ENCODE peak calls at places on chromosomes 4 and X, in nine cellular contexts. A is IMR-90, O is epithelial cell of proximal tubule, G is MCF 10A, E is psoas muscle, V is H9, F is brain microvascular endothelial cell, L is activated B cell treated with CpG ODN at 0.5 μM for 24 hours, Y is uterus. X is an unnamed sample.

GRCh38 chr4:63578383-63578782 is 830.9 kb downstream of the TECRL start:
- DNase-seq in A (no peak), O (no peak), G (no peak), E (no peak), V (no peak), F (no peak), L (no peak), Y (no peak), X (no peak)

GRCh38 chr4:7390906-7391636 is 43.7 kb downstream of the PSAPL1 start:
- DNase-seq in A (no peak), O (no peak), G (no peak), E (no peak), V (peak), F (no peak), L (no peak), Y (no peak), X (no peak)

GRCh38 chr4:116215622-116216021 is 869.8 kb downstream of the TRAM1L1 start:
- DNase-seq in A (no peak), O (no peak), G (no peak), E (no peak), V (no peak), F (no peak), L (no peak), Y (no peak), X (no peak)

GRCh38 chr4:23909671-23910070 is 19.8 kb upstream of the PPARGC1A start:
- DNase-seq in A (no peak), O (no peak), G (no peak), E (no peak), V (no peak), F (no peak), L (no peak), Y (no peak), X (no peak)

GRCh38 chrX:107135076-107135964 is 16.7 kb upstream of the RBM41 start:
- DNase-seq in A (peak), O (peak), G (peak), E (no peak), V (no peak), F (peak), L (no peak), Y (no peak), X (no peak)

GRCh38 chr4:88017516-88018302 is 10.3 kb downstream of the PKD2 start:
- DNase-seq in A (peak), O (peak), G (peak), E (no peak), V (no peak), F (peak), L (no peak), Y (peak), X (no peak)

GRCh38 chr4:14562901-14563300 is 439.4 kb upstream of the CPEB2 start:
- DNase-seq in A (no peak), O (no peak), G (no peak), E (no peak), V (no peak), F (no peak), L (no peak), Y (no peak), X (no peak)

GRCh38 chr4:82201805-82202636 is 171.8 kb downstream of the HNRNPD start:
- DNase-seq in A (peak), O (no peak), G (peak), E (no peak), V (peak), F (peak), L (no peak), Y (no peak), X (no peak)

GRCh38 chrX:123745511-123745910 is 12.7 kb upstream of the THOC2 start:
- DNase-seq in A (no peak), O (no peak), G (no peak), E (no peak), V (no peak), F (no peak), L (no peak), Y (no peak), X (no peak)

GRCh38 chr4:8781641-8782040 is 90.0 kb downstream of the HMX1 start:
- DNase-seq in A (no peak), O (no peak), G (no peak), E (no peak), V (no peak), F (no peak), L (no peak), Y (no peak), X (no peak)

GRCh38 chrX:2908125-2908685 is 20.9 kb downstream of the ARSD start:
- DNase-seq in A (no peak), O (no peak), G (no peak), E (no peak), V (no peak), F (no peak), L (no peak), Y (no peak), X (no peak)

GRCh38 chrX:2917767-2918166 is 11.4 kb downstream of the ARSD start:
- DNase-seq in A (no peak), O (no peak), G (no peak), E (peak), V (no peak), F (no peak), L (no peak), Y (no peak), X (no peak)

GRCh38 chrX:2907295-2907694 is 21.8 kb downstream of the ARSD start:
- DNase-seq in A (no peak), O (no peak), G (no peak), E (no peak), V (no peak), F (no peak), L (no peak), Y (no peak), X (no peak)

GRCh38 chrX:2910109-2910508 is 19.0 kb downstream of the ARSD start:
- DNase-seq in A (no peak), O (no peak), G (no peak), E (no peak), V (no peak), F (no peak), L (no peak), Y (no peak), X (no peak)

DNA sequence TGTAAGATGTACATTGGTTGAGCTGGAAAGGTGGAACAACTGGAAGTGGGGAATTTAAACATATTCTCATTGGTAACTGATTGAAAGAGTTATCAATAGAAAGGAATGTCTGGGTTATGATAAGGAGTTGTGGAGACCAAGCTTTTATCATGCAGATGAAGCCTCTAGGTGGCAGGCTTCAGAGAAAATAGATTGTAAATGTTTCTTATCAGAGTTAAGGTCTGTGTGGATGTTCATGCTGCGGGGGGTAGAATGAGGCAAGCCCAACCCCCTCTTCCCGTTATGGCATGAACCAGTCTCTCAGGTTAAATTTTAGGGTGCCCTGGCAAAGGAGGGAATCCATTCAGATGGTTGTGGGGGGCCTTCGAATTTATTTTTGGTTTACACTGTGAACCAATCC is 16.0 kb downstream of the ARSD start:
- DNase-seq in A (no peak), O (no peak), G (no peak), E (no peak), V (no peak), F (no peak), L (no peak), Y (no peak), X (no peak)
- TF ChIP-seq CTCF in A (no peak), O (peak), G (no peak), E (no peak), V (peak), F (peak), L (no peak), Y (no peak), X (no peak)

GRCh38 chr4:139633661-139634060 is 32.0 kb upstream of the MGST2 start:
- DNase-seq in A (peak), O (no peak), G (peak), E (no peak), V (peak), F (peak), L (no peak), Y (peak), X (no peak)
- TF ChIP-seq CTCF in A (peak), O (peak), G (peak), E (peak), V (peak), F (peak), L (no peak), Y (peak), X (no peak)

GRCh38 chr4:101039367-101039766 is 308.0 kb downstream of the PPP3CA start:
- DNase-seq in A (no peak), O (no peak), G (no peak), E (no peak), V (no peak), F (no peak), L (no peak), Y (no peak), X (no peak)

GRCh38 chr4:101037938-101038413 is 309.4 kb downstream of the PPP3CA start:
- DNase-seq in A (peak), O (no peak), G (peak), E (no peak), V (no peak), F (no peak), L (no peak), Y (no peak), X (no peak)

GRCh38 chr4:101037249-101037648 is 310.1 kb downstream of the PPP3CA start:
- DNase-seq in A (no peak), O (no peak), G (peak), E (no peak), V (no peak), F (no peak), L (no peak), Y (no peak), X (no peak)

GRCh38 chr4:101042847-101043246 is 304.5 kb downstream of the PPP3CA start:
- DNase-seq in A (no peak), O (no peak), G (no peak), E (no peak), V (no peak), F (no peak), L (no peak), Y (no peak), X (no peak)

GRCh38 chr4:101040776-101041175 is 306.6 kb downstream of the PPP3CA start:
- DNase-seq in A (no peak), O (no peak), G (no peak), E (no peak), V (no peak), F (no peak), L (no peak), Y (no peak), X (no peak)
- TF ChIP-seq CTCF in A (no peak), O (no peak), G (no peak), E (no peak), V (no peak), F (no peak), L (no peak), Y (no peak), X (no peak)

DNA sequence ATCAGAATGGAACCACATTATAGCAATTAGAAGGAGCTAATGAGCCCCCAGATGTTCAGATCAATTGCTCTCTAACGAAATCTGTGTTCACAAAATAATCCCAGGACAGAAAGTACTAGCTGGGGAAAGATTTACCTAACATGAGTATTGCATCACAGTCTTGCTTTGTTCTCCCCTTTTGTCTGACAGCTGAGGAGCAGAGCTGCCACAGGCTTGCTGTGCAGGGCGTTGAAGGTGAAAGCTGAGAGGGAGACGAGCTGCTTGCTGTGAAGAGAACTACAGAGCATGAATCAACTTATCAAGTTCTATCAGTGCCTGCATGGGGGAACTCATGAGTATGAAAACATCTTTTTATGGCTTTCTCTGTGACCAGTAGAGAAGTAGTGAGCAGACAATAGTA is 441.2 kb downstream of the CENPC start:
- DNase-seq in A (no peak), O (no peak), G (peak), E (no peak), V (no peak), F (no peak), L (no peak), Y (no peak), X (no peak)
- TF ChIP-seq CTCF in A (no peak), O (no peak), G (no peak), E (no peak), V (no peak), F (no peak), L (no peak), Y (no peak), X (no peak)

X was measured in natural killer cell.